ENCODE peak calls at places on chromosomes 2 and 18, in nine cellular contexts. U is PC-3, F is SK-N-SH, K is hepatocyte, Q is neural progenitor cell, L is GM23248, D is HCT116, B is MM.1S, J is GM23338. E is an unnamed sample. For H3K4me1, the result is how much of the 10 kb centered on the place peaks cover.

GRCh38 chr18:24019641-24020331 is 5.2 kb downstream of the TTC39C start:
- DNase-seq in U (no peak), L (no peak), F (no peak), B (peak), J (no peak), D (no peak), Q (no peak), K (no peak), E (peak)

GRCh38 chr2:158049129-158049855 is 52.4 kb upstream of the UPP2 start:
- DNase-seq in Q (no peak), K (no peak), B (no peak), J (no peak), F (no peak), U (no peak), L (no peak), D (no peak), E (no peak)

GRCh38 chr18:13573750-13574149 is 152.6 kb downstream of the FAM210A start:
- DNase-seq in D (no peak), L (no peak), K (no peak), F (no peak), U (no peak), Q (no peak), B (no peak), J (no peak), E (no peak)

GRCh38 chr2:460861-461260 is 173.0 kb upstream of the ALKAL2 start:
- DNase-seq in Q (no peak), J (no peak), L (no peak), F (no peak), U (peak), D (no peak), B (peak), K (no peak), E (no peak)

GRCh38 chr18:46393230-46393629 is 263.8 kb downstream of the LOXHD1 start:
- DNase-seq in U (no peak), K (no peak), L (no peak), Q (peak), B (no peak), D (no peak), F (peak), J (peak), E (peak)

GRCh38 chr2:167955264-167955906 is 292.0 kb downstream of the STK39 start:
- DNase-seq in B (no peak), D (no peak), J (no peak), K (no peak), Q (no peak), U (no peak), L (no peak), F (no peak), E (no peak)

GRCh38 chr2:130355578-130356431 is at the start of gene PTPN18:
- DNase-seq in L (peak), Q (peak), K (peak), F (peak), B (peak), U (peak), D (peak), J (peak), E (peak)

GRCh38 chr2:172098650-172099471 is 3.8 kb downstream of the DLX2 start:
- DNase-seq in Q (peak), L (peak), J (peak), B (no peak), D (no peak), F (peak), K (peak), U (peak), E (no peak)

GRCh38 chr2:136056077-136056688 is 61.8 kb downstream of the CXCR4 start:
- DNase-seq in U (no peak), B (no peak), F (no peak), K (no peak), Q (no peak), D (no peak), L (no peak), J (no peak), E (no peak)

GRCh38 chr2:193517615-193518014 is 1322.9 kb upstream of the TMEFF2 start:
- DNase-seq in J (no peak), K (no peak), D (no peak), B (no peak), Q (no peak), U (peak), F (no peak), L (no peak), E (no peak)
- TF ChIP-seq EZH2phosphoT487 in J (no peak), K (no peak), D (no peak), B (no peak), Q (no peak), U (no peak), F (no peak), L (no peak), E (no peak)

DNA sequence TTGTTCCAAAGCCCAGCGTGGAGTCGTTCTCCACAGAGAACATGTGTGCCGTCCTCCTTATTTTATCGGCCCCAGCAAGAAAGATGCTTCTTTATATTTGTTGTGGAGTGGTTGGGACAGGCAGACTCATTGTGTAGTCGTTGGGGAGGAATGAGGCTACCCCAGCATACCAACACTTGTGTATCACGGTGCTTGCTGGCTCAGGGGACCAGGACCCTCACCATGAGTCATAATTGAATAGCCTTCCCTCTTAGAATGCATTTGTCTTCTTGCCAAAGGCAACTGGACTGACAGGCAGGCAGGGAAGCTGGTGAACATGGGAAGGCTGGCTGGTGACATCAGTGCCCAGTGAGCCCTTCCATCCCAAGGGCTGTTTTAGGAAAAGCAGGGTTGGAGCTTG is 4.7 kb downstream of the CAPN10 start:
- DNase-seq in D (no peak), K (no peak), L (peak), U (no peak), F (no peak), Q (no peak), B (no peak), J (no peak), E (no peak)
- H3K4me1 ChIP-seq in D (under half), K (under half), L (under half), U (under half), F (under half), Q (under half), B (under half), J (under half), E (under half)

GRCh38 chr2:73084971-73085370 is 13.5 kb upstream of the SFXN5 start:
- DNase-seq in B (no peak), F (no peak), U (no peak), D (no peak), K (no peak), L (no peak), J (no peak), Q (no peak), E (no peak)
- H3K4me3 ChIP-seq in B (no peak), F (no peak), U (no peak), D (no peak), K (no peak), L (no peak), J (no peak), Q (no peak), E (no peak)

GRCh38 chr18:35267809-35268208 is 22.2 kb downstream of the ZSCAN30 start:
- DNase-seq in L (no peak), J (peak), F (peak), B (no peak), U (no peak), K (no peak), Q (no peak), D (no peak), E (no peak)
- TF ChIP-seq EZH2phosphoT487 in L (no peak), J (no peak), F (no peak), B (no peak), U (no peak), K (no peak), Q (no peak), D (no peak), E (no peak)

DNA sequence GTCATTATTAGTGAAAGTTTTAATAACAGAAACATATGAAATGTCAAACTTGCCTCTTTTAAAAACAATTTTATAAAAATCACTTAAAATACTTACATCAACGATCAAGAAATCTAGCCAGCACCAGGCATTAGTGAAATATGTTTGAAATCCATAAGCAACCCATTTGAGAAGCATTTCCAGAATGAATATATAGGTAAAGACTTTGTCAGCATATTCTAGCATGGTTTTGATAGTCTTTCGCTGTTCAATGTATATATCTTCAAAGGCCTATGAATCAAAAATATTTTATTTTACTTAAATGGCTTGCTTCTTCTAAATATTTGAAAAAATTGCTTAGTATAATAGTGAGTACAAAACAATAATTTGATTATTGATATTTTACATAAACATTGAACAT is 91.1 kb downstream of the SCN3A start:
- DNase-seq in Q (no peak), U (no peak), D (no peak), K (no peak), L (no peak), B (no peak), F (no peak), J (no peak), E (no peak)
- H3K4me1 ChIP-seq in Q (under half), U (under half), D (under half), K (under half), L (under half), B (under half), F (under half), J (under half), E (under half)

E was measured in OCI-LY7.